ENCODE peak calls at places on chromosomes 11 and 22, in eight cellular contexts. O, G, V, C, Q, W, F and R are unnamed samples.

GRCh38 chr11:31887180-31887579 is 76.1 kb upstream of the PAX6 start:
- DNase-seq in V (no peak), Q (no peak), W (peak), G (no peak), C (no peak), O (peak), F (no peak), R (no peak)

GRCh38 chr11:1826552-1827094 is 8.2 kb upstream of the SYT8 start:
- DNase-seq in Q (no peak), C (no peak), W (no peak), F (no peak), O (peak), G (peak), V (peak), R (peak)

GRCh38 chr11:126992804-126993111 is 7.8 kb downstream of the KIRREL3 start:
- DNase-seq in C (no peak), G (peak), W (no peak), F (no peak), O (no peak), V (peak), Q (peak), R (peak)

GRCh38 chr11:75524576-75525432 is 937 bp downstream of the GDPD5 start:
- DNase-seq in C (no peak), F (no peak), O (no peak), Q (no peak), V (peak), W (no peak), G (no peak), R (no peak)

GRCh38 chr11:1832181-1832988 is 2.4 kb upstream of the SYT8 start:
- DNase-seq in F (no peak), V (no peak), G (peak), O (peak), Q (no peak), C (no peak), W (peak), R (no peak)

GRCh38 chr11:64616817-64617216 is 25.8 kb downstream of the SLC22A12 start:
- DNase-seq in F (no peak), O (no peak), Q (no peak), W (no peak), V (no peak), C (no peak), G (no peak), R (no peak)

GRCh38 chr22:23783496-23784167 is 3.1 kb upstream of the SMARCB1 start:
- DNase-seq in F (no peak), C (no peak), V (no peak), O (no peak), Q (no peak), W (no peak), G (no peak), R (no peak)

GRCh38 chr11:12074529-12075195 is 35.7 kb upstream of the MICAL2 start:
- DNase-seq in G (no peak), C (no peak), O (no peak), F (no peak), V (peak), W (no peak), Q (no peak), R (peak)

GRCh38 chr11:90836031-90836430 is 613.2 kb upstream of the CHORDC1 start:
- DNase-seq in G (no peak), Q (no peak), F (no peak), O (no peak), V (no peak), W (no peak), C (no peak), R (no peak)

GRCh38 chr22:24834845-24835570 is 29.0 kb downstream of the SGSM1 start:
- DNase-seq in O (peak), Q (no peak), C (no peak), V (peak), F (no peak), W (peak), G (no peak), R (peak)

GRCh38 chr22:47129902-47130301 is 367.5 kb downstream of the TBC1D22A start:
- DNase-seq in V (no peak), C (no peak), O (peak), F (no peak), W (no peak), Q (no peak), G (no peak), R (no peak)

GRCh38 chr11:83070878-83071640 is 638 bp downstream of the RAB30 start:
- DNase-seq in W (no peak), V (peak), G (peak), C (no peak), F (no peak), Q (no peak), O (peak), R (peak)

GRCh38 chr11:46930089-46930488 is 6.5 kb upstream of the CSTPP1 start:
- DNase-seq in F (no peak), W (no peak), G (peak), O (no peak), Q (no peak), V (peak), C (peak), R (peak)

DNA sequence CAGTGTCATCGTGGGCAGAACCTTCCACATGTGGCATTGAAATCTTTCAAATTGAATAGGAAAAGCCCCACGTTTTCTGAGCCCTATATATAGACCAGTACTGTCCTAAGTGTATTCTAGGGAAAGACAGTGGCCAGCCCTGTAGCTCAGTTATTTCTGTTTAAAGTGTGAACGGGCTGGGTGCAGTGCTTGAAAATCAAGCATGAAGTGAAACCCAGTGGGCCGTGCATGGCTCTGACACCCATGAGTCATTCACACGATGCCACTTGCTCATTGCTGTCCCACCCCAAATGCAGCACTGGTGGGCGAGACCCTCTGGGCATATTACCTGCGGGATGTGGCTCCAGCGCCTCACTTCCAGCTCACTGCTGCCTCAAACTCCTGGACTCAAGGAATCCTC is 29.8 kb upstream of the CCDC188 start:
- DNase-seq in O (no peak), W (no peak), F (no peak), C (no peak), G (no peak), Q (no peak), V (no peak), R (no peak)
- TF ChIP-seq CTCF in O (no peak), W (no peak), F (no peak), C (no peak), G (no peak), Q (no peak), V (no peak), R (no peak)

GRCh38 chr11:128715691-128716153 is 21.9 kb downstream of the FLI1 start:
- DNase-seq in C (peak), V (peak), G (peak), F (no peak), Q (no peak), W (no peak), O (peak), R (peak)

GRCh38 chr11:128714881-128715280 is 21.0 kb downstream of the FLI1 start:
- DNase-seq in C (peak), V (peak), Q (peak), O (no peak), F (peak), G (peak), W (no peak), R (peak)

GRCh38 chr11:128717581-128717980 is 23.7 kb downstream of the FLI1 start:
- DNase-seq in V (no peak), F (no peak), O (no peak), W (peak), G (no peak), Q (no peak), C (no peak), R (no peak)

GRCh38 chr11:128716661-128717210 is 22.9 kb downstream of the FLI1 start:
- DNase-seq in O (no peak), Q (no peak), F (no peak), W (peak), G (peak), V (peak), C (peak), R (peak)

GRCh38 chr11:128716231-128716630 is 22.4 kb downstream of the FLI1 start:
- DNase-seq in F (no peak), C (no peak), W (no peak), G (no peak), O (no peak), Q (no peak), V (peak), R (peak)
- H3K4me3 ChIP-seq in F (no peak), C (no peak), W (peak), G (peak), O (no peak), Q (peak), V (no peak), R (peak)

DNA sequence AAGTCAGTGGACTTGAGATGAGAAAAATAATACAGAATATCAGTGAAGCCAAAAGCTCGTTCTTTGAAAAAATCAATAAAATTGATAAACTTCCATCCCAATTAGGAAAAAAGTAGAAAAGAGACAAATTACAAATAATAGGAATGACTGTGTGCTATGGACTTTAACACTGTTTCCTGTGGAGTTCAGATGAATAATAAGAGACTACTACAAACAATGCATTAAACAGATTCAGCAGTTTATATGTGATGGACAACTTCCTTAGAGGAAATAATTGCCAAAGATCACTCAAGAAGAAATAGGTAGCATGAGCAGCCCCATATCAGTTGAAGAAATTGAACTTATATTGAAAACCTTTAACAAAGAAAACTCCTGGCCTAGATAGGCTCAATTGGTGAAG is 99.7 kb downstream of the PPP6R3 start:
- DNase-seq in V (no peak), G (no peak), O (no peak), Q (no peak), C (no peak), F (no peak), W (no peak), R (no peak)
- TF ChIP-seq CTCF in V (no peak), G (no peak), O (no peak), Q (no peak), C (no peak), F (no peak), W (no peak), R (no peak)

GRCh38 chr22:22196018-22196533 is 48.5 kb upstream of the VPREB1 start:
- DNase-seq in O (no peak), V (no peak), Q (no peak), C (no peak), G (no peak), F (no peak), W (peak), R (no peak)
- H3K4me3 ChIP-seq in O (no peak), V (no peak), Q (no peak), C (no peak), G (no peak), F (no peak), W (no peak), R (no peak)

GRCh38 chr11:102253018-102253775 is 64.1 kb upstream of the BIRC3 start:
- DNase-seq in W (no peak), V (no peak), G (peak), O (no peak), C (no peak), Q (no peak), F (no peak), R (no peak)
- TF ChIP-seq CTCF in W (no peak), V (no peak), G (no peak), O (no peak), C (no peak), Q (no peak), F (no peak), R (no peak)

GRCh38 chr22:20663941-20664593 is 109.8 kb upstream of the SERPIND1 start:
- DNase-seq in G (no peak), F (no peak), O (no peak), C (no peak), V (no peak), Q (no peak), W (no peak), R (no peak)

GRCh38 chr22:20661473-20661872 is 112.4 kb upstream of the SERPIND1 start:
- DNase-seq in W (no peak), G (no peak), Q (no peak), F (no peak), C (no peak), V (no peak), O (no peak), R (no peak)

GRCh38 chr22:20664594-20664959 is 109.3 kb upstream of the SERPIND1 start:
- DNase-seq in V (no peak), C (no peak), G (no peak), F (no peak), W (no peak), Q (no peak), O (no peak), R (no peak)

GRCh38 chr22:20660441-20661054 is 113.4 kb upstream of the SERPIND1 start:
- DNase-seq in O (no peak), C (no peak), F (no peak), G (no peak), Q (no peak), W (no peak), V (no peak), R (no peak)

GRCh38 chr22:20663137-20663828 is 110.6 kb upstream of the SERPIND1 start:
- DNase-seq in F (no peak), O (no peak), C (no peak), G (no peak), V (peak), Q (no peak), W (no peak), R (no peak)
- H3K4me3 ChIP-seq in F (no peak), O (no peak), C (no peak), G (no peak), V (no peak), Q (no peak), W (no peak), R (no peak)

DNA sequence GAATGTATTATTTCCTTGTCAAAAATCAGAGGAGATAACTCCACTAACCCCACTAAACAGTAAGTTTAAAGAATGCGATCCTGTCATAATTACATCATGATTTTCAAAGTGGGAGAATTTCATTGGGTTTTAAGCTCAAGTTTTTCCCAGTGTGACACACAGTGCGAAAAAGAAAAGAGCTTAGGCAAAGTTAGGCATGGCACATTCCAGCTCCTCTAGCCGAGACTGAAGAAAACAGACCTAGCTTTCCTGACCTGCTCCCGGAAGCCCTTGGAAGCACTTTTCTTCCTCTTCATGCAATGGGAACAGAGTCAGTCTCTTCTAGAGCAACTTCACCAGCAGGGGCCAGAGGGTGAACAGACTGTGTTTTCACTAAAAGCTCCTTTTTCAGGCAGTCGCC is 76.6 kb upstream of the AKIP1 start:
- DNase-seq in F (no peak), O (no peak), C (peak), G (no peak), W (no peak), Q (no peak), V (no peak), R (no peak)
- TF ChIP-seq CTCF in F (no peak), O (no peak), C (no peak), G (no peak), W (no peak), Q (no peak), V (no peak), R (peak)

GRCh38 chr11:133955091-133955846 is 1.5 kb downstream of the IGSF9B start:
- DNase-seq in Q (no peak), F (no peak), G (no peak), V (no peak), C (no peak), O (peak), W (no peak), R (no peak)
- H3K4me3 ChIP-seq in Q (no peak), F (no peak), G (no peak), V (no peak), C (peak), O (peak), W (no peak), R (no peak)